ENCODE peak calls at places on chromosomes 4 and X, in seven cellular contexts. D, B, N, E, U, Y and Q are unnamed samples.

GRCh38 chr4:164718817-164719216 is 35.1 kb upstream of the SMIM31 start:
- DNase-seq in D (no peak), B (no peak), N (no peak), E (no peak), U (no peak), Y (no peak), Q (no peak)

GRCh38 chr4:10623241-10623640 is 61.3 kb downstream of the CLNK start:
- DNase-seq in D (no peak), B (no peak), N (peak), E (no peak), U (no peak), Y (no peak), Q (no peak)

GRCh38 chrX:3094261-3094660 is 53.0 kb downstream of the ARSF start:
- DNase-seq in D (peak), B (no peak), N (no peak), E (peak), U (no peak), Y (no peak), Q (no peak)

GRCh38 chr4:90503677-90504076 is 376.5 kb downstream of the CCSER1 start:
- DNase-seq in D (no peak), B (no peak), N (no peak), E (no peak), U (no peak), Y (no peak), Q (no peak)

GRCh38 chrX:1502853-1503252 is 34.1 kb downstream of the P2RY8 start:
- DNase-seq in D (no peak), B (no peak), N (no peak), E (no peak), U (no peak), Y (no peak), Q (no peak)

GRCh38 chr4:45554423-45554822 is 569.4 kb downstream of the GABRG1 start:
- DNase-seq in D (no peak), B (no peak), N (no peak), E (peak), U (no peak), Y (no peak), Q (no peak)

GRCh38 chrX:19810370-19810769 is 77.0 kb downstream of the SH3KBP1 start:
- DNase-seq in D (no peak), B (no peak), N (no peak), E (no peak), U (no peak), Y (no peak), Q (no peak)

GRCh38 chr4:1416948-1417260 is 10.7 kb upstream of the NKX1-1 start:
- DNase-seq in D (no peak), B (no peak), N (no peak), E (no peak), U (no peak), Y (no peak), Q (no peak)

GRCh38 chrX:24243692-24244091 is 70.2 kb downstream of the SUPT20HL2 start:
- DNase-seq in D (peak), B (no peak), N (no peak), E (peak), U (no peak), Y (no peak), Q (no peak)

GRCh38 chrX:69128573-69128972 is 36.7 kb downstream of the PJA1 start:
- DNase-seq in D (peak), B (no peak), N (peak), E (peak), U (no peak), Y (no peak), Q (no peak)

GRCh38 chr4:168769416-168769815 is 240.6 kb downstream of the CBR4 start:
- DNase-seq in D (no peak), B (no peak), N (peak), E (peak), U (no peak), Y (no peak), Q (no peak)

GRCh38 chr4:156575430-156576073 is 396.0 kb downstream of the PDGFC start:
- DNase-seq in D (no peak), B (no peak), N (peak), E (peak), U (no peak), Y (no peak), Q (no peak)

GRCh38 chr4:6048537-6048936 is 30.3 kb upstream of the C4orf50 start:
- DNase-seq in D (no peak), B (no peak), N (no peak), E (no peak), U (no peak), Y (no peak), Q (no peak)

GRCh38 chr4:55074386-55074785 is 51.0 kb downstream of the KDR start:
- DNase-seq in D (no peak), B (no peak), N (no peak), E (peak), U (no peak), Y (no peak), Q (no peak)

GRCh38 chr4:129515356-129515755 is 419.4 kb downstream of the C4orf33 start:
- DNase-seq in D (no peak), B (no peak), N (no peak), E (no peak), U (no peak), Y (no peak), Q (no peak)

GRCh38 chr4:102139132-102139573 is 206.1 kb downstream of the SLC39A8 start:
- DNase-seq in D (peak), B (peak), N (peak), E (peak), U (no peak), Y (no peak), Q (no peak)

GRCh38 chr4:129220254-129220653 is 124.3 kb downstream of the C4orf33 start:
- DNase-seq in D (no peak), B (no peak), N (no peak), E (no peak), U (no peak), Y (no peak), Q (no peak)

GRCh38 chr4:23323436-23323835 is 566.4 kb downstream of the PPARGC1A start:
- DNase-seq in D (no peak), B (no peak), N (no peak), E (no peak), U (no peak), Y (no peak), Q (no peak)

GRCh38 chrX:12488781-12489180 is 302.4 kb upstream of the PRPS2 start:
- DNase-seq in D (no peak), B (no peak), N (peak), E (peak), U (no peak), Y (no peak), Q (no peak)

GRCh38 chrX:44775726-44776125 is 68.1 kb upstream of the DUSP21 start:
- DNase-seq in D (no peak), B (no peak), N (no peak), E (no peak), U (no peak), Y (no peak), Q (no peak)

GRCh38 chrX:53262189-53262917 is 19.0 kb downstream of the IQSEC2 start:
- DNase-seq in D (no peak), B (no peak), N (no peak), E (no peak), U (no peak), Y (no peak), Q (no peak)

GRCh38 chr4:74522251-74522991 is 77.5 kb downstream of the AREG start:
- DNase-seq in D (no peak), B (no peak), N (no peak), E (no peak), U (no peak), Y (no peak), Q (no peak)

GRCh38 chr4:336099-336892 is 1.3 kb upstream of the ZNF141 start:
- DNase-seq in D (peak), B (peak), N (peak), E (peak), U (no peak), Y (no peak), Q (no peak)